ENCODE peak calls at places on chromosomes 5 and 9, in nine cellular contexts. M is GM06990; J is cardiac fibroblast; U is fibroblast of lung; O is fibroblast of the aortic adventitia; Y is CD8-positive, alpha-beta T cell; I is AG09309; T is epithelial cell of esophagus; C is fibroblast of pulmonary artery. V is an unnamed sample.

GRCh38 chr5:2697446-2698200 is 53.9 kb downstream of the IRX2 start:
- DNase-seq in I (no peak), Y (no peak), O (no peak), M (no peak), U (peak), J (no peak), T (no peak), C (no peak), V (no peak)

GRCh38 chr9:121538221-121538620 is 38.6 kb upstream of the GGTA1 start:
- DNase-seq in J (no peak), I (no peak), C (no peak), U (no peak), T (peak), Y (no peak), O (no peak), M (no peak), V (no peak)

GRCh38 chr5:124592891-124593290 is 153.5 kb downstream of the ZNF608 start:
- DNase-seq in O (no peak), J (no peak), U (no peak), Y (no peak), M (no peak), T (no peak), C (no peak), I (no peak), V (no peak)

GRCh38 chr9:87035868-87036267 is 88.6 kb upstream of the GAS1 start:
- DNase-seq in C (no peak), T (no peak), M (no peak), O (peak), U (no peak), I (no peak), Y (no peak), J (no peak), V (no peak)

GRCh38 chr9:18480649-18481048 is 6.7 kb downstream of the ADAMTSL1 start:
- DNase-seq in C (no peak), J (peak), U (peak), T (no peak), Y (no peak), I (peak), M (no peak), O (peak), V (no peak)

GRCh38 chr5:133870661-133871060 is 97.8 kb downstream of the C5orf15 start:
- DNase-seq in U (peak), T (no peak), J (peak), I (peak), M (no peak), O (peak), Y (no peak), C (peak), V (peak)

GRCh38 chr5:94908889-94909480 is 290.5 kb downstream of the SLF1 start:
- DNase-seq in T (peak), C (peak), I (no peak), J (peak), O (peak), Y (no peak), M (no peak), U (peak), V (peak)

GRCh38 chr5:17012289-17012688 is 76.2 kb upstream of the MYO10 start:
- DNase-seq in M (no peak), Y (no peak), I (no peak), C (peak), O (peak), J (no peak), U (peak), T (peak), V (no peak)

GRCh38 chr5:167916706-167917105 is 374.7 kb upstream of the WWC1 start:
- DNase-seq in Y (no peak), J (peak), M (no peak), I (no peak), T (no peak), U (peak), O (no peak), C (peak), V (no peak)

GRCh38 chr9:29976981-29977380 is 2403.7 kb upstream of the C9orf72 start:
- DNase-seq in I (no peak), O (no peak), C (no peak), J (no peak), T (no peak), U (no peak), M (no peak), Y (no peak), V (no peak)

GRCh38 chr5:179870952-179871351 is 12.3 kb upstream of the MRNIP start:
- DNase-seq in J (no peak), T (no peak), O (no peak), C (no peak), I (no peak), Y (no peak), M (no peak), U (no peak), V (no peak)

GRCh38 chr5:179868541-179868940 is 9.9 kb upstream of the MRNIP start:
- DNase-seq in M (no peak), Y (no peak), J (no peak), C (no peak), U (no peak), O (no peak), T (no peak), I (no peak), V (no peak)

GRCh38 chr5:179869101-179869500 is 10.5 kb upstream of the MRNIP start:
- DNase-seq in Y (no peak), C (no peak), T (no peak), I (no peak), J (no peak), O (no peak), U (no peak), M (no peak), V (no peak)

GRCh38 chr5:179870403-179870903 is 11.8 kb upstream of the MRNIP start:
- DNase-seq in J (peak), T (peak), C (peak), O (peak), Y (no peak), M (no peak), I (no peak), U (peak), V (no peak)

GRCh38 chr5:179869641-179870402 is 11.2 kb upstream of the MRNIP start:
- DNase-seq in J (no peak), U (no peak), I (no peak), Y (no peak), C (no peak), T (no peak), M (no peak), O (no peak), V (no peak)
- TF ChIP-seq CTCF in J (no peak), U (peak), I (no peak), Y (no peak), C (no peak), T (no peak), M (no peak), O (no peak), V (no peak)

GRCh38 chr5:88836195-88836838 is 46.7 kb downstream of the MEF2C start:
- DNase-seq in Y (no peak), M (no peak), T (no peak), J (peak), O (peak), C (peak), I (no peak), U (peak), V (no peak)
- H3K4me3 ChIP-seq in Y (no peak), M (peak), T (no peak), J (peak), O (peak), C (peak), I (no peak), U (peak), V (no peak)

DNA sequence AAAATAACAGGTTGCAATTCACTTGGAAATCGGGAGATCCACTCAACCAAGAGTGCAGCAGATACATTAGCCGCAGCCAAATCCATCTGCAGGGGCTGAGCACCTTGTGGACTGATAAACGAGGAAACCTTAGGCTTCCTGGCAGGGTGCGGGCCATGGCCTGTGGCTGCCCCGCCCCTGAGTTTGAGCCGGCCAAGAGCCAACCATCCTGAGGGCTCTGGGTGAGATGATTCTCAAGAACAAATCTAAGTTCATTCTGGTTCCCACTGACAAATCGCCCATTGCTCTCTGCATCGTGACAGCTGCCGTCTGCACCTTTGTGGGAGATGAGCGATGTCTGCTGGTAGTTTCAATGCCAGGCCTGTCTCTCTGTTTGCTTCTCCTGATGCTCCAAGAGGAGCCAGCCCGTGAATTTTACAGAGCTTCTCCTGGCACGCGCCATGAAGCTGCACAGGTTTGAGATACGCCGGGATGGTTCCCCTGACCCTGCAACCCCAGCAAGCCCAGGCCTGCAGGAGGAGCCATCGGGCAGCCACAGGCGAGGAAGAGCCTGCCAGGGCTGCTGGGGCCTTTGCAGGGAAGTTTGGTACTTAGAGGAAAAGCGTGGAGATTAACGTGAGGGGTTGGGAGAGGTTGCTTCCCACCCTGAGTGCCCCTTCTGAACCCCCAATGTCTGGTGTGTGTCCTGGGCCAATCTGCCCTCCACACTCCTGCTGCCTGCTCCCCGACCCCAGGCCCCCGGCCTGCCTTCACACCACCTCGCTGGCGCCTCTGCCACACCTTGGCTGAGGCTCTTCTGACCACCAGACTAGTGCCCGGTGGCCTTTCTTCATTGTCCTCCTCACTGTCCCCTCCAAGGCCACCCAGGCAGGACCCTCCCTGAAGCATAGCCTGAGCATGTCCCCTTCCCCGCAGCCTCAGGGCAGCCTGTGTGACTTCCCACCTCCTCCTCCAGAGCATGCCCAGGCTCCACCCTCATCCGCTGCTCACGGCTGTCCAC is 154.2 kb downstream of the OLFM1 start:
- DNase-seq in I (no peak), U (no peak), O (no peak), T (no peak), C (no peak), J (no peak), Y (no peak), M (no peak), V (no peak)
- TF ChIP-seq CTCF in I (no peak), U (no peak), O (no peak), T (no peak), C (no peak), J (no peak), Y (no peak), M (no peak), V (no peak)

GRCh38 chr9:119283118-119283794 is 86.0 kb downstream of the BRINP1 start:
- DNase-seq in I (no peak), M (no peak), O (no peak), U (peak), Y (no peak), C (no peak), T (peak), J (no peak), V (no peak)

GRCh38 chr9:119280740-119281485 is 88.3 kb downstream of the BRINP1 start:
- DNase-seq in T (no peak), M (no peak), C (no peak), Y (no peak), J (no peak), I (no peak), O (no peak), U (peak), V (no peak)

GRCh38 chr9:119284118-119284517 is 85.1 kb downstream of the BRINP1 start:
- DNase-seq in I (no peak), C (no peak), J (no peak), O (no peak), M (no peak), Y (no peak), U (peak), T (no peak), V (no peak)

GRCh38 chr9:119284587-119285337 is 84.5 kb downstream of the BRINP1 start:
- DNase-seq in Y (no peak), C (peak), M (no peak), O (peak), T (no peak), I (peak), U (peak), J (no peak), V (no peak)

GRCh38 chr9:119282476-119283117 is 86.6 kb downstream of the BRINP1 start:
- DNase-seq in I (no peak), Y (no peak), J (no peak), M (no peak), O (no peak), C (no peak), T (no peak), U (peak), V (no peak)
- H3K4me3 ChIP-seq in I (no peak), Y (no peak), J (no peak), M (no peak), O (no peak), C (no peak), T (no peak), U (no peak), V (no peak)

GRCh38 chr5:36078430-36078829 is 11.7 kb upstream of the UGT3A2 start:
- DNase-seq in I (no peak), U (no peak), C (no peak), J (no peak), Y (no peak), T (no peak), O (no peak), M (no peak), V (no peak)

GRCh38 chr5:36073595-36074216 is 7.0 kb upstream of the UGT3A2 start:
- DNase-seq in M (no peak), U (no peak), Y (no peak), I (no peak), C (peak), T (peak), J (peak), O (peak), V (no peak)

GRCh38 chr5:36079200-36079761 is 12.6 kb upstream of the UGT3A2 start:
- DNase-seq in Y (no peak), C (peak), O (peak), J (peak), I (no peak), U (peak), T (peak), M (peak), V (peak)
- TF ChIP-seq CTCF in Y (peak), C (peak), O (peak), J (peak), I (peak), U (peak), T (peak), M (peak), V (peak)

V was measured in epithelial cell of proximal tubule.